ENCODE peak calls at places on chromosomes 1 and 21, in four cellular contexts. One of them, this sample, is unnamed.

GRCh38 chr1:36847186-36847585 is 187.1 kb downstream of the GRIK3 start:
- DNase-seq in left ventricle myocardium inferior: no peak
- DNase-seq in heart right ventricle: no peak
- DNase-seq in psoas muscle: no peak
- DNase-seq in this sample: no peak

GRCh38 chr1:231091853-231092301 is 51.8 kb upstream of the FAM89A start:
- DNase-seq in psoas muscle: no peak
- DNase-seq in heart right ventricle: peak; percentile 22
- DNase-seq in left ventricle myocardium inferior: no peak
- DNase-seq in this sample: no peak

GRCh38 chr1:66684353-66684752 is 67.9 kb upstream of the DYNLT5 start:
- DNase-seq in heart right ventricle: no peak
- DNase-seq in psoas muscle: no peak
- DNase-seq in left ventricle myocardium inferior: no peak
- DNase-seq in this sample: no peak

GRCh38 chr1:43452789-43453441 is 816 bp downstream of the HYI start:
- DNase-seq in psoas muscle: no peak
- DNase-seq in left ventricle myocardium inferior: no peak
- DNase-seq in heart right ventricle: no peak
- DNase-seq in this sample: no peak

GRCh38 chr1:110746644-110747259 is 72.0 kb upstream of the KCNA3 start:
- DNase-seq in heart right ventricle: peak; percentile 38
- DNase-seq in left ventricle myocardium inferior: peak; percentile 22
- DNase-seq in psoas muscle: peak; percentile 19
- DNase-seq in this sample: peak; percentile 51

GRCh38 chr1:230220478-230220877 is 153.4 kb downstream of the GALNT2 start:
- DNase-seq in heart right ventricle: no peak
- DNase-seq in psoas muscle: no peak
- DNase-seq in left ventricle myocardium inferior: no peak
- DNase-seq in this sample: no peak

GRCh38 chr1:23449918-23450317 is 25.4 kb upstream of the TCEA3 start:
- DNase-seq in left ventricle myocardium inferior: peak; percentile 70
- DNase-seq in heart right ventricle: peak; percentile 71
- DNase-seq in psoas muscle: peak; percentile 83
- DNase-seq in this sample: no peak

GRCh38 chr21:21163904-21164303 is 165.7 kb downstream of the NCAM2 start:
- DNase-seq in psoas muscle: no peak
- DNase-seq in heart right ventricle: no peak
- DNase-seq in left ventricle myocardium inferior: no peak
- DNase-seq in this sample: peak; percentile 24

GRCh38 chr1:163509126-163509525 is 187.4 kb downstream of the NUF2 start:
- DNase-seq in left ventricle myocardium inferior: no peak
- DNase-seq in psoas muscle: no peak
- DNase-seq in heart right ventricle: no peak
- DNase-seq in this sample: no peak

GRCh38 chr1:15328785-15329480 is 80.8 kb upstream of the EFHD2 start:
- DNase-seq in left ventricle myocardium inferior: peak; percentile 79
- DNase-seq in psoas muscle: peak; percentile 47
- DNase-seq in heart right ventricle: peak; percentile 64
- DNase-seq in this sample: peak; percentile 82

GRCh38 chr1:188128761-188129160 is 1300.0 kb downstream of the PLA2G4A start:
- DNase-seq in left ventricle myocardium inferior: no peak
- DNase-seq in psoas muscle: no peak
- DNase-seq in heart right ventricle: no peak
- DNase-seq in this sample: peak; percentile 51

GRCh38 chr1:45589861-45590260 is 6.0 kb downstream of the NASP start:
- DNase-seq in psoas muscle: no peak
- DNase-seq in heart right ventricle: no peak
- DNase-seq in left ventricle myocardium inferior: no peak
- DNase-seq in this sample: no peak

GRCh38 chr1:74847720-74848119 is 114.8 kb downstream of the TYW3 start:
- DNase-seq in heart right ventricle: no peak
- DNase-seq in psoas muscle: no peak
- DNase-seq in left ventricle myocardium inferior: no peak
- DNase-seq in this sample: no peak

GRCh38 chr1:45623972-45624371 is at the start of gene CCDC17:
- DNase-seq in psoas muscle: no peak
- DNase-seq in heart right ventricle: no peak
- DNase-seq in left ventricle myocardium inferior: no peak
- DNase-seq in this sample: no peak

GRCh38 chr1:177122869-177123268 is 41.6 kb downstream of the ASTN1 start:
- DNase-seq in psoas muscle: no peak
- DNase-seq in heart right ventricle: no peak
- DNase-seq in left ventricle myocardium inferior: no peak
- DNase-seq in this sample: no peak

GRCh38 chr1:224733021-224733911 is 117.1 kb downstream of the CNIH3 start:
- DNase-seq in left ventricle myocardium inferior: peak; percentile 19
- DNase-seq in psoas muscle: no peak
- DNase-seq in heart right ventricle: no peak
- DNase-seq in this sample: no peak

GRCh38 chr1:23899070-23899469 is 14.1 kb downstream of the CNR2 start:
- DNase-seq in heart right ventricle: no peak
- DNase-seq in psoas muscle: no peak
- DNase-seq in left ventricle myocardium inferior: no peak
- DNase-seq in this sample: no peak

GRCh38 chr1:229092377-229093257 is 178.3 kb upstream of the RAB4A start:
- DNase-seq in heart right ventricle: no peak
- DNase-seq in left ventricle myocardium inferior: no peak
- DNase-seq in psoas muscle: no peak
- DNase-seq in this sample: no peak

GRCh38 chr1:90472775-90473174 is 244.3 kb downstream of the BARHL2 start:
- DNase-seq in left ventricle myocardium inferior: no peak
- DNase-seq in psoas muscle: no peak
- DNase-seq in heart right ventricle: no peak
- DNase-seq in this sample: no peak

GRCh38 chr1:201190624-201191051 is at the start of gene IGFN1:
- DNase-seq in psoas muscle: peak; percentile 50
- DNase-seq in left ventricle myocardium inferior: no peak
- DNase-seq in heart right ventricle: no peak
- DNase-seq in this sample: no peak

DNA sequence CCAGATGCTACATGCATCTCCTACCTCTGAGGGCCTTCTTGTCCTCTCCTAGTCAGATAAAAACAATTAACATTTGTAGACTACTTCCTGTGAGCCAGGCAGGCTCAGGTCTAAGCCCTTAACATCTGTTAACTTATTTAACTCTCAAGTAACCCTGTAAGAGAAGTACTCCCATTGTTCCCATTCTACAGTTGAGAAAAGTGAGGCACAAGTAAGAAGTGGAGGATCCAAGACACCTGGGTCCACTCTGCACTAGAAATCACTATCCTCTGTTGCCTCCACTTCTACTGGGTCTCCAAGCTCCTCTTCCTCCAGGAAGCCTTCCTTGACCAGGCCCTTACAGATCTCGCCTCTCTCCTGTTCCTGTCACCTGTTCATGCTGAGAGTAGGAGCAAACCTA is 9.7 kb downstream of the C1orf216 start:
- DNase-seq in heart right ventricle: no peak
- DNase-seq in left ventricle myocardium inferior: no peak
- DNase-seq in psoas muscle: no peak
- DNase-seq in this sample: no peak
- H3K4me1 ChIP-seq in heart right ventricle: peaks cover 14% of the 10 kb centered on the region
- H3K4me1 ChIP-seq in left ventricle myocardium inferior: peaks cover 17% of the 10 kb centered on the region
- H3K4me1 ChIP-seq in psoas muscle: no peaks in the 10 kb centered on the region
- H3K4me1 ChIP-seq in this sample: no peaks in the 10 kb centered on the region

DNA sequence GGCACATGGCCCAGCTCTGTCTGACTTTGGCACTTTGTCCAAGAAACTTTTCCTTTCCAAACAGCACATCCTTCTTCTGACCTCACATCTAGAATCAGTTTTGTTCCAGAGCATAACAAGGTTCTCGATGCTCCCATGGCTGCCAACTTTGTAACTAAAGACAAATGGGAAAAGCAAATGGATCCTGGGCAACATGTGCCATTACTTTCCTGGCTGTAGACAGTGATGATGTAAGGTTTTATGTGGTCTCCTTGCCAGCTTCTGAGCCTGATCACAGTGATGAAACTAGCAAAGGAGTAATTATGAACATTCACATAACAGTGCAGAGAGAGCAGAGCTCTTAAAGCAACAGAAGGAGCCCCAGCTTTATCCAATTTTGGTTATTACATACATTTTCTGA is 171.8 kb upstream of the C1orf87 start:
- DNase-seq in left ventricle myocardium inferior: no peak
- DNase-seq in heart right ventricle: no peak
- DNase-seq in psoas muscle: no peak
- DNase-seq in this sample: no peak
- H3K27ac ChIP-seq in left ventricle myocardium inferior: no peak overlapping the region
- H3K27ac ChIP-seq in heart right ventricle: no peak overlapping the region
- H3K27ac ChIP-seq in psoas muscle: no peak overlapping the region
- H3K27ac ChIP-seq in this sample: no peak overlapping the region

GRCh38 chr1:178532392-178532791 is 19.5 kb downstream of the TEX35 start:
- DNase-seq in psoas muscle: peak; percentile 84
- DNase-seq in left ventricle myocardium inferior: peak; percentile 87
- DNase-seq in heart right ventricle: peak; percentile 86
- DNase-seq in this sample: peak; percentile 82

GRCh38 chr1:178530037-178530402 is 17.1 kb downstream of the TEX35 start:
- DNase-seq in psoas muscle: no peak
- DNase-seq in heart right ventricle: peak; percentile 30
- DNase-seq in left ventricle myocardium inferior: no peak
- DNase-seq in this sample: peak; percentile 51

GRCh38 chr1:178530520-178530919 is 17.6 kb downstream of the TEX35 start:
- DNase-seq in left ventricle myocardium inferior: no peak
- DNase-seq in psoas muscle: no peak
- DNase-seq in heart right ventricle: no peak
- DNase-seq in this sample: no peak

GRCh38 chr1:178533547-178533946 is 20.6 kb downstream of the TEX35 start:
- DNase-seq in psoas muscle: no peak
- DNase-seq in heart right ventricle: no peak
- DNase-seq in left ventricle myocardium inferior: no peak
- DNase-seq in this sample: no peak

GRCh38 chr1:178531897-178532296 is 19.0 kb downstream of the TEX35 start:
- DNase-seq in heart right ventricle: no peak
- DNase-seq in psoas muscle: no peak
- DNase-seq in left ventricle myocardium inferior: no peak
- DNase-seq in this sample: peak; percentile 46
- H3K4me1 ChIP-seq in heart right ventricle: peaks cover 12% of the 10 kb centered on the region
- H3K4me1 ChIP-seq in psoas muscle: no peaks in the 10 kb centered on the region
- H3K4me1 ChIP-seq in left ventricle myocardium inferior: peaks cover 20% of the 10 kb centered on the region
- H3K4me1 ChIP-seq in this sample: no peaks in the 10 kb centered on the region

DNA sequence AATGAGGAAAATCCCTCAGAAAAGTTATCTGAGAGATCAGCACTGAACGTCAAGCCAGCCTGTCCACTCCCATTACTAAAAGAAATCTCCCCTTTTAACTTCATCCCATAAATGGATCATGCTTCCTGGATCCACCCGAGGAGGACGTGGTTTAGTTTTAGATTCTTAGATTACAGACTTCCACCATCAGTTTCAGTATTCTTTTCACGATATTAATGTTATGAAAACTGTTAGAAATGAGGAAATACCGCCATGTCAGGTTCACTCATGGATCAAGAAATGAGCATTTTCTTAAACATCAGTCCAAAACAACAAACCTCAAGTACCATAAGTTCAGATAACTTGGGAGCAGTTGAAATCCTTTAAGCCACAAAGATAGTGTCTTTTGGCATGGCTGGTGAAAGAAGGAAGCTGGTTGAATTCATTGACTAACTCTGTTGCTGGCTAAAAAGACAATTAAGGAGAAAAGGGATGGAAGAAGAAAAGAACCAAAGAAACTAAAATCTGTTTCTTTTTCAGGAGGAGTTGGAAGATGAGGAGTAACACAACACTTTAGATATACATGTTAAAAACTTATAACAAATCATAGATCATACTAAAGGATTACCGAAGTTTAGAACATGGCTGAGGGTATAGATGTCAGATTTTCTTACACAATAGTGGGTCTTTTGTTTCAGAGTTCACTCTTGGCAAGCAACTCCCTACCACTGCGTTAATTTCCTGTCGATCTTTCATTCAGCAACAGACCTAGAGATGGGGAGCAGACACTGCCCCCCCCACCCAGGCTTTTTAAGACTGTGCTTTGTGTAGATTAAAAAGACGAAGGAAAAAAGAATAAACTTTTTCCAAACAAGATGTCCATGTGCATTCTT is 50.1 kb downstream of the NFIA start:
- DNase-seq in psoas muscle: no peak
- DNase-seq in heart right ventricle: no peak
- DNase-seq in left ventricle myocardium inferior: no peak
- DNase-seq in this sample: no peak
- H3K27ac ChIP-seq in psoas muscle: peak overlapping the region; percentile 77
- H3K27ac ChIP-seq in heart right ventricle: peak overlapping the region; percentile 43
- H3K27ac ChIP-seq in left ventricle myocardium inferior: peak overlapping the region; percentile 74
- H3K27ac ChIP-seq in this sample: peak overlapping the region; percentile 18

DNA sequence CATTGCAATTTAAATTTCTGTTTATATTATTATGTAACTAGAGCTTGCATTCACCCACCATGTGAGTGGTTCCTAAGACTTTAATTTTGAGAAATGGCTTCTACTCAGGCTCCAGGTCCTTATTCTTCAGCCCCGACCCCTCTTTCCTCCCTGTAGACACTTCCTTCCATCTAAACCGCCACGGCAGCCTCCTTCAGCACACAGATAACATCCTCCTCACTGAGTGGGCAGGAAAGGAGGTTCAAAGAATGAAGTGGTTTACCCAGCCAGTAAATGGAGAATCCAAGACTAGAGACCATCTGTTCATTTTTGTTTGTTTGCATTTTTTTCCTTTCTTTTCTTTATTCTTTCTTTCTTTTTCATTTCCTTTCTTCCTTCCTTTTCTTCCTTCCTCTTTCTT is 37.1 kb upstream of the SOD1 start:
- DNase-seq in left ventricle myocardium inferior: no peak
- DNase-seq in heart right ventricle: no peak
- DNase-seq in psoas muscle: no peak
- DNase-seq in this sample: no peak
- H3K4me1 ChIP-seq in left ventricle myocardium inferior: no peaks in the 10 kb centered on the region
- H3K4me1 ChIP-seq in heart right ventricle: no peaks in the 10 kb centered on the region
- H3K4me1 ChIP-seq in psoas muscle: no peaks in the 10 kb centered on the region
- H3K4me1 ChIP-seq in this sample: no peaks in the 10 kb centered on the region

DNA sequence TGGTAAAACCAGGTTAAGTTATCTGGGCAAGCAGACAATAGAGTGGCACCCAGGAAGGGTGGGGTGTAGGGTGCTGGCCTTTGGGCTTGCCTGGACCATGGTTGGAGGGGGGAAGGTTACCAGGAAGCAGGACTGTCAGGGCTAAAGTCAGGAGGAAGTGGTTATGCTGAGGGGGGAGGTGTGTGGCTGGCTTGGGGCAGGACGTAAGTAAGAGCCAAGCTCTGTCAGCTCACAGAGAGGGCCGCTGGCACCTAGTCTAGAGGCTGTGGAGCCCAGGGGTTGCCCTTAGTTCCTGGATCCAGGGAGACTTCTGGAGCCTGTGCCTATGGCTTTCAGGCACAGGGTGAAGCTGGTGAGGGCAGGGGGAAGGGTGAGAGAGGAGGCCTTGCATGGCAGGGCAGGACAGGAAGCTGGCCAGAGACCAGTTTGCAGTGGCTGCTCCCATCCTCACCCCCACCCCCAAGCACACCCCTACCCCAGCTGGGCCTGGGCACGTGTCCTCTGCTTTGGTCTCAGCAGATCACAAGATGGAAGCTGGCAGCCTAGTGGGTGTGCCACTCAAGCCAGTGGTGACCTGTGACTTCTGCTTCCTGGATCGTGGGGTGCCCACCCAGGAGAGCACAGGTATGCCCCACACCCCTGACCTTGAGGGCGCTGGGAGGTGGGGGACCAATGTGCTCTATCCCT is 20.5 kb upstream of the SMYD3 start:
- DNase-seq in left ventricle myocardium inferior: no peak
- DNase-seq in psoas muscle: no peak
- DNase-seq in heart right ventricle: no peak
- DNase-seq in this sample: no peak
- H3K27ac ChIP-seq in left ventricle myocardium inferior: no peak overlapping the region
- H3K27ac ChIP-seq in psoas muscle: no peak overlapping the region
- H3K27ac ChIP-seq in heart right ventricle: no peak overlapping the region
- H3K27ac ChIP-seq in this sample: no peak overlapping the region

This sample was measured in aorta.